ENCODE peak calls at places on chromosome 21, in six cellular contexts. One of them, this sample, is unnamed.

GRCh38 chr21:15022608-15023261 is 42.1 kb downstream of the NRIP1 start:
- DNase-seq in IMR-90: peak
- DNase-seq in fibroblast of lung: peak
- DNase-seq in SK-N-SH: no peak
- DNase-seq in MM.1S: no peak
- DNase-seq in GM12878: no peak
- DNase-seq in this sample: no peak

GRCh38 chr21:31750843-31751242 is 18.9 kb upstream of the SCAF4 start:
- DNase-seq in IMR-90: peak
- DNase-seq in fibroblast of lung: peak
- DNase-seq in SK-N-SH: no peak
- DNase-seq in MM.1S: no peak
- DNase-seq in GM12878: no peak
- DNase-seq in this sample: peak

GRCh38 chr21:38982096-38982495 is 176.4 kb downstream of the ETS2 start:
- DNase-seq in IMR-90: no peak
- DNase-seq in fibroblast of lung: peak
- DNase-seq in SK-N-SH: no peak
- DNase-seq in MM.1S: no peak
- DNase-seq in GM12878: no peak
- DNase-seq in this sample: no peak

GRCh38 chr21:31991356-31992331 is 118.8 kb downstream of the HUNK start:
- DNase-seq in IMR-90: no peak
- DNase-seq in fibroblast of lung: no peak
- DNase-seq in SK-N-SH: peak
- DNase-seq in MM.1S: no peak
- DNase-seq in GM12878: no peak
- DNase-seq in this sample: no peak

GRCh38 chr21:28177008-28177603 is 815.6 kb downstream of the LTN1 start:
- DNase-seq in IMR-90: peak
- DNase-seq in fibroblast of lung: no peak
- DNase-seq in SK-N-SH: no peak
- DNase-seq in MM.1S: peak
- DNase-seq in GM12878: no peak
- DNase-seq in this sample: no peak

GRCh38 chr21:43345746-43346409 is 81.1 kb downstream of the SIK1 start:
- DNase-seq in IMR-90: peak
- DNase-seq in fibroblast of lung: peak
- DNase-seq in SK-N-SH: no peak
- DNase-seq in MM.1S: no peak
- DNase-seq in GM12878: no peak
- DNase-seq in this sample: peak

GRCh38 chr21:25636727-25637126 is 2.3 kb upstream of the JAM2 start:
- DNase-seq in IMR-90: peak
- DNase-seq in fibroblast of lung: peak
- DNase-seq in SK-N-SH: no peak
- DNase-seq in MM.1S: no peak
- DNase-seq in GM12878: no peak
- DNase-seq in this sample: no peak

GRCh38 chr21:43300496-43301423 is 126.2 kb downstream of the SIK1 start:
- DNase-seq in IMR-90: peak
- DNase-seq in fibroblast of lung: no peak
- DNase-seq in SK-N-SH: no peak
- DNase-seq in MM.1S: no peak
- DNase-seq in GM12878: no peak
- DNase-seq in this sample: no peak

GRCh38 chr21:38766987-38767722 is 38.6 kb upstream of the ETS2 start:
- DNase-seq in IMR-90: no peak
- DNase-seq in fibroblast of lung: no peak
- DNase-seq in SK-N-SH: no peak
- DNase-seq in MM.1S: peak
- DNase-seq in GM12878: peak
- DNase-seq in this sample: no peak

GRCh38 chr21:35063428-35064172 is 14.5 kb upstream of the RUNX1 start:
- DNase-seq in IMR-90: no peak
- DNase-seq in fibroblast of lung: no peak
- DNase-seq in SK-N-SH: no peak
- DNase-seq in MM.1S: no peak
- DNase-seq in GM12878: no peak
- DNase-seq in this sample: peak

GRCh38 chr21:29343517-29343916 is 44.8 kb downstream of the BACH1 start:
- DNase-seq in IMR-90: peak
- DNase-seq in fibroblast of lung: peak
- DNase-seq in SK-N-SH: no peak
- DNase-seq in MM.1S: no peak
- DNase-seq in GM12878: no peak
- DNase-seq in this sample: no peak

GRCh38 chr21:34302496-34302895 is 61.3 kb upstream of the KCNE2 start:
- DNase-seq in IMR-90: peak
- DNase-seq in fibroblast of lung: no peak
- DNase-seq in SK-N-SH: no peak
- DNase-seq in MM.1S: no peak
- DNase-seq in GM12878: no peak
- DNase-seq in this sample: no peak

GRCh38 chr21:23837564-23837963 is 1769.7 kb downstream of the MRPL39 start:
- DNase-seq in IMR-90: no peak
- DNase-seq in fibroblast of lung: no peak
- DNase-seq in SK-N-SH: no peak
- DNase-seq in MM.1S: no peak
- DNase-seq in GM12878: no peak
- DNase-seq in this sample: peak

GRCh38 chr21:42858957-42859890 is 20.1 kb downstream of the WDR4 start:
- DNase-seq in IMR-90: no peak
- DNase-seq in fibroblast of lung: no peak
- DNase-seq in SK-N-SH: no peak
- DNase-seq in MM.1S: no peak
- DNase-seq in GM12878: no peak
- DNase-seq in this sample: no peak

DNA sequence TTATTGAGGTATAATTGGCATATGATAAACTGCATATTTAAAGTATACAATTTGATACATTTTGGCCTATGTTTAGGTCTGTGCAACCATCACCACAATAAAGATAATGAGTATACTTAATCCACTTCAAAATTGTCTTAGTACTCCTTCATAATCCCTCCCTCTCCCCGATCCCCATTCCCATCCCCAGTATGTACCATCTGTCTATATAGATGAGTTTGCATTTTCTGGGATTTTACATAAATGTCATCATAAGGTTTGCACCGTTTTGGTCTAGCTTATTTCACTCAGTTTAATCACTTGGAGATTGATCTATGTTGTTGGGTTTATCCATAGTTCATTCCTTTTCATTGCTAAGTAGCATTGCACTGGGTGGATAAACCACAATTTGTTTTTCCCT is 74.3 kb downstream of the POFUT2 start:
- DNase-seq in IMR-90: no peak
- DNase-seq in fibroblast of lung: no peak
- DNase-seq in SK-N-SH: no peak
- DNase-seq in MM.1S: no peak
- DNase-seq in GM12878: no peak
- DNase-seq in this sample: no peak
- H2AFZ ChIP-seq in IMR-90: no peak
- H2AFZ ChIP-seq in fibroblast of lung: no peak
- H2AFZ ChIP-seq in SK-N-SH: no peak
- H2AFZ ChIP-seq in MM.1S: no peak
- H2AFZ ChIP-seq in GM12878: no peak
- H2AFZ ChIP-seq in this sample: no peak

GRCh38 chr21:45074818-45075605 is 632 bp downstream of the ADARB1 start:
- DNase-seq in IMR-90: no peak
- DNase-seq in fibroblast of lung: peak
- DNase-seq in SK-N-SH: peak
- DNase-seq in MM.1S: no peak
- DNase-seq in GM12878: no peak
- DNase-seq in this sample: peak

GRCh38 chr21:45076245-45076661 is 1.9 kb downstream of the ADARB1 start:
- DNase-seq in IMR-90: peak
- DNase-seq in fibroblast of lung: no peak
- DNase-seq in SK-N-SH: no peak
- DNase-seq in MM.1S: no peak
- DNase-seq in GM12878: no peak
- DNase-seq in this sample: peak

GRCh38 chr21:45074048-45074817 is at the start of gene ADARB1:
- DNase-seq in IMR-90: peak
- DNase-seq in fibroblast of lung: peak
- DNase-seq in SK-N-SH: peak
- DNase-seq in MM.1S: peak
- DNase-seq in GM12878: no peak
- DNase-seq in this sample: peak

GRCh38 chr21:45073301-45074047 is 906 bp upstream of the ADARB1 start:
- DNase-seq in IMR-90: peak
- DNase-seq in fibroblast of lung: no peak
- DNase-seq in SK-N-SH: peak
- DNase-seq in MM.1S: no peak
- DNase-seq in GM12878: no peak
- DNase-seq in this sample: peak

DNA sequence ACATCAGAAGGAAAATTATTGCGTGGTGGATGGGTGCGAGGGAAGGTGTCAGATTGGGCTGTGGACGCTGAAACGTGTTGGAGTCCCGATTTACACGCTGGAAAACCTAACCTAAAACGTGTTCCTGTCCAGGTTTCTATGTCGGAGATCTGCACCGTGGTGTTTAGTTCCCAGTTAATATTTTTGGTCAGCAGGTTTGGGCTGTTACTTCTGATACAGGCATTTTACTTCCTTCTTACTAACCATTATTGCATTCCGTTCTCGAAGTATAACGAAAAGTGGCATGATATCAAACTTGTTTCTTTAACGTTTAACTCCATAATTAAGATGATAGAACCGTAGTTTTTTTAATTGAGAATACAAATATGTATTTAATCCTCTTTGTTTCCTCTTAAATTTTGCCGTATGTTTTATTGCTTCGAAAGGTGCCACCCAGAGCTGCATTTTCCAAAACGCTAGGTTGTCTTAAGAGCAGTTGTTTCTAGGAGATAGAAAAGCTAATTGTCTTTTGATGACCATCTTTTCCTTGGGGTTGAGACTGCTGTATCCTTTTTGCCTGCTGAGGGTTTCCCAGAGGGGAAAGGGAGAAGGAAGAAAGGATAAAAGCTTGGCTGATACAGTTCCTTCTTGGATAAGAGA is 1.3 kb downstream of the ADARB1 start:
- DNase-seq in IMR-90: no peak
- DNase-seq in fibroblast of lung: peak
- DNase-seq in SK-N-SH: no peak
- DNase-seq in MM.1S: no peak
- DNase-seq in GM12878: no peak
- DNase-seq in this sample: peak
- H2AFZ ChIP-seq in IMR-90: peak
- H2AFZ ChIP-seq in fibroblast of lung: no peak
- H2AFZ ChIP-seq in SK-N-SH: no peak
- H2AFZ ChIP-seq in MM.1S: no peak
- H2AFZ ChIP-seq in GM12878: no peak
- H2AFZ ChIP-seq in this sample: peak

GRCh38 chr21:36859744-36860501 is 106.5 kb downstream of the HLCS start:
- DNase-seq in IMR-90: peak
- DNase-seq in fibroblast of lung: peak
- DNase-seq in SK-N-SH: peak
- DNase-seq in MM.1S: peak
- DNase-seq in GM12878: no peak
- DNase-seq in this sample: peak
- H2AFZ ChIP-seq in IMR-90: peak
- H2AFZ ChIP-seq in fibroblast of lung: no peak
- H2AFZ ChIP-seq in SK-N-SH: no peak
- H2AFZ ChIP-seq in MM.1S: no peak
- H2AFZ ChIP-seq in GM12878: no peak
- H2AFZ ChIP-seq in this sample: no peak

DNA sequence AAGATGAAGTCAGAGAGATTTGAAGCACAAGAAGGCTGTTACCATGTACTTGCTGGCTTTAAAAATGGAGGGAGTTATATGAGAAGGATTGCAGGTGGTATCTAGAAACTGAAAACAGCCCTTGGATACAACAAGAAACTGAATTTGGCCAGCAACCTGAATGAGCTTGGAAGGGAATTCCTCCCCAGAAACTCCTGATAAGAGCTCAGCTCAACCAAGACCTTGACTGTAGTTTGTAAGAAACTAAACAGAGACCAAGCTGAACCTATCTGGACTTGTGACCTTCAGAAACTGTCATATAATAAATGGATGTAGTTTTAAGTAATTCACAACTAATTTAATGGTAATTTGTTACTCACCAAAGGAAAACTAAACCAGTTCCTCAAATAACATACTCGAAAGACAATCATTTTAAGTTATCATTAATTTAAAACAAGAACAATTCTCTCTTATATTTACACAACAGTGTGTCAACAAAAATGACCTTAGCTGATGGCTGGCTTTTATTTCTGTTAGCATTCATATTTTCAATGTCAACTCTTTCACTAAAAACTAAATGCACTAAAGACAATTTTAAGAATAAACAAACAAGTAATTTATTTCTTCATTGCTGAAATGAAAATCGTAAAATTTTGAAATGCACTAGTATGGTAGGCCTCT is 1218.4 kb upstream of the TMPRSS15 start:
- DNase-seq in IMR-90: no peak
- DNase-seq in fibroblast of lung: no peak
- DNase-seq in SK-N-SH: no peak
- DNase-seq in MM.1S: no peak
- DNase-seq in GM12878: no peak
- DNase-seq in this sample: no peak
- H2AFZ ChIP-seq in IMR-90: no peak
- H2AFZ ChIP-seq in fibroblast of lung: no peak
- H2AFZ ChIP-seq in SK-N-SH: no peak
- H2AFZ ChIP-seq in MM.1S: no peak
- H2AFZ ChIP-seq in GM12878: no peak
- H2AFZ ChIP-seq in this sample: no peak

DNA sequence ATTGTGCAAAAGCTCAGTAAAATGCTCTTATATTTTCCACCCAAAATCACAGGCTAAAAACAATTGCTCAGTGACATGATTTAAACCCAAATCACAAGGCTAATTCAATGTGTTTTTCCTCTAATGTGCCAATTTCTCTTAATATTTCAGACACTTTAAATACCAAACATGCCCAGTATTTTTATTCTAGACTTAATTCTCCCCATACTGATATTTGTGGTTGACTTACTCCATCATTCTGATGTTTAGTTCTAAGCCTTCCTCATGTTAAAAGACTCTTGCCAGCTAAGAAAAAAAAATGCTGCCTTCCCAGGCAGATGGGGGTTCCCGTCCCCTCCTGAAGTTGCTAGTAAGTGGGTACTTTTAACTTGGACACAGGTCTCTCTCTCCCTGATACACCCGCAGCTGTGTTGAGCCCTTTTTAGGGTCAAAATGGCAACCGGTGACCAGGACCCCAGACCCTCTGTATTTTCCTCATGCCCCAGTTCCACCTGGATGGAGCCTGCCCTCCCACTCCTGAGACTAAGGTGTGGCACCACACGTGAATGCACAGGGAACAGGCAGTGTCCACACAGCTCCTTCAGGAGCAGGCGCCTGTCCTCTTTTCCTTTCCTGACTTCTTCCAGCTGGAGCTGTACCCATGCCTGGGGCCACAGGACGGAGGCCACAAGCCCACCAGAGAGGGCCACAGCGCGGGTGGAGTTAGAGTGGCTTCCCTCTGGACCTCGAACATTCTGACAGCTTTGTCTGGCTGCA is 118.9 kb downstream of the RIPK4 start:
- DNase-seq in IMR-90: no peak
- DNase-seq in fibroblast of lung: peak
- DNase-seq in SK-N-SH: no peak
- DNase-seq in MM.1S: no peak
- DNase-seq in GM12878: no peak
- DNase-seq in this sample: no peak
- H2AFZ ChIP-seq in IMR-90: no peak
- H2AFZ ChIP-seq in fibroblast of lung: no peak
- H2AFZ ChIP-seq in SK-N-SH: peak
- H2AFZ ChIP-seq in MM.1S: no peak
- H2AFZ ChIP-seq in GM12878: no peak
- H2AFZ ChIP-seq in this sample: no peak

This sample was measured in PC-3.